ENCODE peak calls at places on chromosomes 6 and 20, in eight cellular contexts. One of them, this sample, is unnamed.

GRCh38 chr20:50844430-50845100 is 49.7 kb downstream of the BCAS4 start:
- DNase-seq in AG04449: peak
- DNase-seq in OCI-LY7: peak
- DNase-seq in cardiac muscle cell: no peak
- DNase-seq in A549: peak
- DNase-seq in heart right ventricle: no peak
- DNase-seq in PC-3: peak
- DNase-seq in brain microvascular endothelial cell: peak
- DNase-seq in this sample: peak

GRCh38 chr6:131212928-131213327 is 77.7 kb downstream of the AKAP7 start:
- DNase-seq in OCI-LY7: no peak
- DNase-seq in brain microvascular endothelial cell: no peak
- DNase-seq in A549: no peak
- DNase-seq in PC-3: no peak
- DNase-seq in heart right ventricle: no peak
- DNase-seq in AG04449: no peak
- DNase-seq in cardiac muscle cell: no peak
- DNase-seq in this sample: no peak

GRCh38 chr6:16064687-16065086 is 64.2 kb upstream of the MYLIP start:
- DNase-seq in AG04449: no peak
- DNase-seq in A549: no peak
- DNase-seq in brain microvascular endothelial cell: no peak
- DNase-seq in heart right ventricle: no peak
- DNase-seq in OCI-LY7: no peak
- DNase-seq in cardiac muscle cell: no peak
- DNase-seq in PC-3: no peak
- DNase-seq in this sample: no peak

GRCh38 chr20:32123088-32123487 is 13.6 kb downstream of the TM9SF4 start:
- DNase-seq in heart right ventricle: no peak
- DNase-seq in OCI-LY7: no peak
- DNase-seq in AG04449: no peak
- DNase-seq in brain microvascular endothelial cell: no peak
- DNase-seq in A549: no peak
- DNase-seq in cardiac muscle cell: no peak
- DNase-seq in PC-3: no peak
- DNase-seq in this sample: no peak

GRCh38 chr6:113103618-113104390 is 753.3 kb upstream of the MARCKS start:
- DNase-seq in heart right ventricle: no peak
- DNase-seq in AG04449: peak
- DNase-seq in PC-3: peak
- DNase-seq in cardiac muscle cell: no peak
- DNase-seq in A549: no peak
- DNase-seq in brain microvascular endothelial cell: peak
- DNase-seq in OCI-LY7: no peak
- DNase-seq in this sample: peak

GRCh38 chr6:9699890-9700289 is 715.0 kb downstream of the TFAP2A start:
- DNase-seq in brain microvascular endothelial cell: no peak
- DNase-seq in AG04449: no peak
- DNase-seq in PC-3: no peak
- DNase-seq in OCI-LY7: no peak
- DNase-seq in A549: peak
- DNase-seq in cardiac muscle cell: no peak
- DNase-seq in heart right ventricle: no peak
- DNase-seq in this sample: no peak

GRCh38 chr6:107870379-107870778 is 46.3 kb upstream of the SCML4 start:
- DNase-seq in cardiac muscle cell: no peak
- DNase-seq in brain microvascular endothelial cell: peak
- DNase-seq in A549: no peak
- DNase-seq in heart right ventricle: no peak
- DNase-seq in AG04449: peak
- DNase-seq in OCI-LY7: no peak
- DNase-seq in PC-3: peak
- DNase-seq in this sample: peak

GRCh38 chr6:131978522-131978921 is 27.4 kb upstream of the CCN2 start:
- DNase-seq in cardiac muscle cell: no peak
- DNase-seq in AG04449: no peak
- DNase-seq in heart right ventricle: no peak
- DNase-seq in PC-3: no peak
- DNase-seq in A549: no peak
- DNase-seq in brain microvascular endothelial cell: no peak
- DNase-seq in OCI-LY7: no peak
- DNase-seq in this sample: no peak

GRCh38 chr6:105402090-105402980 is 547 bp downstream of the PREP start:
- DNase-seq in PC-3: peak
- DNase-seq in heart right ventricle: peak
- DNase-seq in cardiac muscle cell: no peak
- DNase-seq in A549: peak
- DNase-seq in brain microvascular endothelial cell: peak
- DNase-seq in OCI-LY7: peak
- DNase-seq in AG04449: no peak
- DNase-seq in this sample: peak

GRCh38 chr6:157525292-157525889 is 144.4 kb downstream of the ZDHHC14 start:
- DNase-seq in A549: no peak
- DNase-seq in PC-3: no peak
- DNase-seq in cardiac muscle cell: no peak
- DNase-seq in AG04449: no peak
- DNase-seq in heart right ventricle: no peak
- DNase-seq in brain microvascular endothelial cell: no peak
- DNase-seq in OCI-LY7: no peak
- DNase-seq in this sample: no peak

GRCh38 chr20:64171211-64171610 is 7.0 kb downstream of the MYT1 start:
- DNase-seq in heart right ventricle: no peak
- DNase-seq in A549: no peak
- DNase-seq in brain microvascular endothelial cell: no peak
- DNase-seq in PC-3: no peak
- DNase-seq in cardiac muscle cell: no peak
- DNase-seq in AG04449: no peak
- DNase-seq in OCI-LY7: no peak
- DNase-seq in this sample: no peak

GRCh38 chr6:113489946-113490345 is 367.2 kb upstream of the MARCKS start:
- DNase-seq in brain microvascular endothelial cell: no peak
- DNase-seq in cardiac muscle cell: no peak
- DNase-seq in PC-3: no peak
- DNase-seq in heart right ventricle: no peak
- DNase-seq in AG04449: no peak
- DNase-seq in A549: no peak
- DNase-seq in OCI-LY7: no peak
- DNase-seq in this sample: no peak

GRCh38 chr20:44642203-44643153 is 9.0 kb downstream of the ADA start:
- DNase-seq in AG04449: peak
- DNase-seq in PC-3: peak
- DNase-seq in brain microvascular endothelial cell: peak
- DNase-seq in cardiac muscle cell: peak
- DNase-seq in heart right ventricle: peak
- DNase-seq in A549: peak
- DNase-seq in OCI-LY7: peak
- DNase-seq in this sample: peak

GRCh38 chr20:44979090-44979621 is 12.8 kb downstream of the STK4 start:
- DNase-seq in OCI-LY7: peak
- DNase-seq in heart right ventricle: no peak
- DNase-seq in brain microvascular endothelial cell: peak
- DNase-seq in AG04449: no peak
- DNase-seq in A549: no peak
- DNase-seq in cardiac muscle cell: no peak
- DNase-seq in PC-3: peak
- DNase-seq in this sample: peak

GRCh38 chr6:11196511-11197174 is 35.8 kb downstream of the NEDD9 start:
- DNase-seq in AG04449: peak
- DNase-seq in OCI-LY7: no peak
- DNase-seq in PC-3: no peak
- DNase-seq in A549: no peak
- DNase-seq in heart right ventricle: no peak
- DNase-seq in brain microvascular endothelial cell: peak
- DNase-seq in cardiac muscle cell: no peak
- DNase-seq in this sample: peak

GRCh38 chr6:166512567-166512966 is 73.9 kb downstream of the RAMACL start:
- DNase-seq in PC-3: no peak
- DNase-seq in OCI-LY7: peak
- DNase-seq in A549: no peak
- DNase-seq in AG04449: no peak
- DNase-seq in brain microvascular endothelial cell: no peak
- DNase-seq in cardiac muscle cell: no peak
- DNase-seq in heart right ventricle: no peak
- DNase-seq in this sample: no peak

GRCh38 chr6:122246906-122247658 is 152.4 kb upstream of the HSF2 start:
- DNase-seq in brain microvascular endothelial cell: no peak
- DNase-seq in OCI-LY7: no peak
- DNase-seq in heart right ventricle: no peak
- DNase-seq in AG04449: no peak
- DNase-seq in PC-3: no peak
- DNase-seq in cardiac muscle cell: no peak
- DNase-seq in A549: no peak
- DNase-seq in this sample: no peak

GRCh38 chr6:158536084-158536890 is 23.6 kb upstream of the TMEM181 start:
- DNase-seq in PC-3: peak
- DNase-seq in AG04449: no peak
- DNase-seq in cardiac muscle cell: peak
- DNase-seq in A549: peak
- DNase-seq in heart right ventricle: peak
- DNase-seq in OCI-LY7: peak
- DNase-seq in brain microvascular endothelial cell: peak
- DNase-seq in this sample: peak

GRCh38 chr20:47360489-47361267 is 4.2 kb upstream of the ZMYND8 start:
- DNase-seq in AG04449: no peak
- DNase-seq in cardiac muscle cell: peak
- DNase-seq in brain microvascular endothelial cell: peak
- DNase-seq in A549: peak
- DNase-seq in heart right ventricle: peak
- DNase-seq in OCI-LY7: no peak
- DNase-seq in PC-3: peak
- DNase-seq in this sample: peak

GRCh38 chr20:1734269-1734858 is 76.8 kb upstream of the SIRPG start:
- DNase-seq in cardiac muscle cell: no peak
- DNase-seq in AG04449: no peak
- DNase-seq in A549: peak
- DNase-seq in PC-3: peak
- DNase-seq in brain microvascular endothelial cell: peak
- DNase-seq in OCI-LY7: no peak
- DNase-seq in heart right ventricle: no peak
- DNase-seq in this sample: peak

GRCh38 chr20:47125553-47126373 is 230.7 kb downstream of the ZMYND8 start:
- DNase-seq in cardiac muscle cell: peak
- DNase-seq in heart right ventricle: no peak
- DNase-seq in AG04449: no peak
- DNase-seq in brain microvascular endothelial cell: no peak
- DNase-seq in PC-3: no peak
- DNase-seq in A549: no peak
- DNase-seq in OCI-LY7: no peak
- DNase-seq in this sample: no peak

GRCh38 chr6:31498748-31499147 is 803 bp downstream of the MICB start:
- DNase-seq in cardiac muscle cell: peak
- DNase-seq in PC-3: peak
- DNase-seq in heart right ventricle: no peak
- DNase-seq in AG04449: no peak
- DNase-seq in OCI-LY7: no peak
- DNase-seq in brain microvascular endothelial cell: no peak
- DNase-seq in A549: no peak
- DNase-seq in this sample: no peak

GRCh38 chr6:31497595-31498476 is at the start of gene MICB:
- DNase-seq in PC-3: peak
- DNase-seq in AG04449: no peak
- DNase-seq in A549: peak
- DNase-seq in brain microvascular endothelial cell: peak
- DNase-seq in cardiac muscle cell: peak
- DNase-seq in OCI-LY7: peak
- DNase-seq in heart right ventricle: peak
- DNase-seq in this sample: peak

GRCh38 chr6:31490115-31490873 is 7.7 kb upstream of the MICB start:
- DNase-seq in A549: no peak
- DNase-seq in heart right ventricle: no peak
- DNase-seq in brain microvascular endothelial cell: no peak
- DNase-seq in PC-3: no peak
- DNase-seq in OCI-LY7: no peak
- DNase-seq in AG04449: no peak
- DNase-seq in cardiac muscle cell: no peak
- DNase-seq in this sample: no peak

GRCh38 chr6:31493875-31494694 is 3.9 kb upstream of the MICB start:
- DNase-seq in AG04449: no peak
- DNase-seq in cardiac muscle cell: peak
- DNase-seq in PC-3: peak
- DNase-seq in heart right ventricle: peak
- DNase-seq in A549: peak
- DNase-seq in brain microvascular endothelial cell: peak
- DNase-seq in OCI-LY7: peak
- DNase-seq in this sample: peak

GRCh38 chr6:31495580-31495979 is 2.4 kb upstream of the MICB start:
- DNase-seq in cardiac muscle cell: no peak
- DNase-seq in brain microvascular endothelial cell: peak
- DNase-seq in AG04449: no peak
- DNase-seq in heart right ventricle: no peak
- DNase-seq in A549: no peak
- DNase-seq in PC-3: peak
- DNase-seq in OCI-LY7: peak
- DNase-seq in this sample: peak
- H3K4me3 ChIP-seq in cardiac muscle cell: no peak
- H3K4me3 ChIP-seq in brain microvascular endothelial cell: peak
- H3K4me3 ChIP-seq in AG04449: peak
- H3K4me3 ChIP-seq in heart right ventricle: peak
- H3K4me3 ChIP-seq in A549: no peak
- H3K4me3 ChIP-seq in PC-3: peak
- H3K4me3 ChIP-seq in OCI-LY7: peak
- H3K4me3 ChIP-seq in this sample: no peak

DNA sequence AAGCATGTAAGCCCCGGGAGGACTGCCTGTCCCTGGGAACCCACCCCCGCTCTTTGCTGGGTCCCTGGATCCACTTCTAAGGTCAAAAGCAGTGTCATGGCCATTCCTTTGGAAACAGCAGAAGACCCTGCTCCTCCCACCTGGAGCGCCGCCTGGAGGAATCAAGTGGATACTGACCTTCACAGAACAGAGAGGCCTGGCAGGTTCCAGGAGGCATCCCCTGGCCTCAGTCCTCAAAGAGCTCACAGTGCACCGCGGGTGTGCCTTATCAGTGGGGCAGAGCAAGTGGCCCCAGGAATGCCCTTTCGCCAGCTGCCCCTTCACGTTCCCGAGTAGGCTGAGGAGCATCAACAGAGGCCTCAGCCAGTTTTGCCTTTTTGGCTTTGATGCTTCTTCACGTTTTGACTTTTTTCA is 11.1 kb upstream of the SLC4A11 start:
- DNase-seq in brain microvascular endothelial cell: no peak
- DNase-seq in A549: peak
- DNase-seq in PC-3: peak
- DNase-seq in cardiac muscle cell: peak
- DNase-seq in heart right ventricle: no peak
- DNase-seq in OCI-LY7: no peak
- DNase-seq in AG04449: no peak
- DNase-seq in this sample: no peak
- TF ChIP-seq CTCF in brain microvascular endothelial cell: peak
- TF ChIP-seq CTCF in A549: peak
- TF ChIP-seq CTCF in PC-3: peak
- TF ChIP-seq CTCF in cardiac muscle cell: peak
- TF ChIP-seq CTCF in heart right ventricle: no peak
- TF ChIP-seq CTCF in OCI-LY7: peak
- TF ChIP-seq CTCF in AG04449: peak
- TF ChIP-seq CTCF in this sample: peak

GRCh38 chr6:44342489-44342888 is at the start of gene SPATS1:
- DNase-seq in A549: no peak
- DNase-seq in cardiac muscle cell: no peak
- DNase-seq in AG04449: no peak
- DNase-seq in heart right ventricle: no peak
- DNase-seq in PC-3: no peak
- DNase-seq in OCI-LY7: no peak
- DNase-seq in brain microvascular endothelial cell: no peak
- DNase-seq in this sample: no peak
- H3K4me3 ChIP-seq in A549: no peak
- H3K4me3 ChIP-seq in cardiac muscle cell: no peak
- H3K4me3 ChIP-seq in AG04449: no peak
- H3K4me3 ChIP-seq in heart right ventricle: peak
- H3K4me3 ChIP-seq in PC-3: no peak
- H3K4me3 ChIP-seq in OCI-LY7: no peak
- H3K4me3 ChIP-seq in brain microvascular endothelial cell: no peak
- H3K4me3 ChIP-seq in this sample: no peak

GRCh38 chr6:56671160-56671559 is 28.5 kb upstream of the DST start:
- DNase-seq in heart right ventricle: no peak
- DNase-seq in cardiac muscle cell: no peak
- DNase-seq in OCI-LY7: no peak
- DNase-seq in PC-3: peak
- DNase-seq in A549: no peak
- DNase-seq in brain microvascular endothelial cell: no peak
- DNase-seq in AG04449: no peak
- DNase-seq in this sample: no peak
- TF ChIP-seq CTCF in heart right ventricle: no peak
- TF ChIP-seq CTCF in cardiac muscle cell: no peak
- TF ChIP-seq CTCF in OCI-LY7: peak
- TF ChIP-seq CTCF in PC-3: peak
- TF ChIP-seq CTCF in A549: no peak
- TF ChIP-seq CTCF in brain microvascular endothelial cell: no peak
- TF ChIP-seq CTCF in AG04449: no peak
- TF ChIP-seq CTCF in this sample: no peak

This sample was measured in astrocyte of the spinal cord.